ENCODE peak calls at places on chromosomes 16 and 17, in ten cellular contexts. One of them, this sample, is unnamed.

GRCh38 chr17:36148559-36149295 is 27.7 kb downstream of the TBC1D3B start:
- DNase-seq in activated CD4-positive, alpha-beta memory T cell treated with anti-CD3 and anti-CD28 coated beads for 36 hours: peak
- DNase-seq in OCI-LY7: peak
- DNase-seq in esophagus squamous epithelium: no peak
- DNase-seq in right atrium auricular region: peak
- DNase-seq in EH: peak
- DNase-seq in HTR-8/SVneo: peak
- DNase-seq in COR-L47: peak
- DNase-seq in activated T-helper 1 cell treated with anti-CD3 and anti-CD28 coated beads, Interleukin-12 subunit alpha, Interleukin-12 subunit beta, Interleukin-2, Interleukin-4 antibody, amounts not matched to agents 30 ng/mL and 10 ng/mL and 1 ng/mL, durations not matched to agents 14 hours and 24 hours and 36 hours: peak
- DNase-seq in breast epithelium: peak
- DNase-seq in this sample: no peak

GRCh38 chr16:29920690-29921371 is 5.2 kb downstream of the KCTD13 start:
- DNase-seq in activated CD4-positive, alpha-beta memory T cell treated with anti-CD3 and anti-CD28 coated beads for 36 hours: no peak
- DNase-seq in OCI-LY7: no peak
- DNase-seq in esophagus squamous epithelium: no peak
- DNase-seq in right atrium auricular region: no peak
- DNase-seq in EH: no peak
- DNase-seq in HTR-8/SVneo: no peak
- DNase-seq in COR-L47: no peak
- DNase-seq in activated T-helper 1 cell treated with anti-CD3 and anti-CD28 coated beads, Interleukin-12 subunit alpha, Interleukin-12 subunit beta, Interleukin-2, Interleukin-4 antibody, amounts not matched to agents 30 ng/mL and 10 ng/mL and 1 ng/mL, durations not matched to agents 14 hours and 24 hours and 36 hours: no peak
- DNase-seq in breast epithelium: no peak
- DNase-seq in this sample: no peak

GRCh38 chr16:17367034-17367433 is 103.7 kb downstream of the XYLT1 start:
- DNase-seq in activated CD4-positive, alpha-beta memory T cell treated with anti-CD3 and anti-CD28 coated beads for 36 hours: no peak
- DNase-seq in OCI-LY7: peak
- DNase-seq in esophagus squamous epithelium: no peak
- DNase-seq in right atrium auricular region: no peak
- DNase-seq in EH: no peak
- DNase-seq in HTR-8/SVneo: no peak
- DNase-seq in COR-L47: no peak
- DNase-seq in activated T-helper 1 cell treated with anti-CD3 and anti-CD28 coated beads, Interleukin-12 subunit alpha, Interleukin-12 subunit beta, Interleukin-2, Interleukin-4 antibody, amounts not matched to agents 30 ng/mL and 10 ng/mL and 1 ng/mL, durations not matched to agents 14 hours and 24 hours and 36 hours: no peak
- DNase-seq in breast epithelium: no peak
- DNase-seq in this sample: no peak

GRCh38 chr17:73663614-73664013 is 19.4 kb upstream of the SDK2 start:
- DNase-seq in activated CD4-positive, alpha-beta memory T cell treated with anti-CD3 and anti-CD28 coated beads for 36 hours: no peak
- DNase-seq in OCI-LY7: no peak
- DNase-seq in esophagus squamous epithelium: no peak
- DNase-seq in right atrium auricular region: no peak
- DNase-seq in EH: no peak
- DNase-seq in HTR-8/SVneo: no peak
- DNase-seq in COR-L47: peak
- DNase-seq in activated T-helper 1 cell treated with anti-CD3 and anti-CD28 coated beads, Interleukin-12 subunit alpha, Interleukin-12 subunit beta, Interleukin-2, Interleukin-4 antibody, amounts not matched to agents 30 ng/mL and 10 ng/mL and 1 ng/mL, durations not matched to agents 14 hours and 24 hours and 36 hours: no peak
- DNase-seq in breast epithelium: no peak
- DNase-seq in this sample: no peak

GRCh38 chr17:28953444-28954118 is 2.3 kb upstream of the PHF12 start:
- DNase-seq in activated CD4-positive, alpha-beta memory T cell treated with anti-CD3 and anti-CD28 coated beads for 36 hours: peak
- DNase-seq in OCI-LY7: peak
- DNase-seq in esophagus squamous epithelium: no peak
- DNase-seq in right atrium auricular region: no peak
- DNase-seq in EH: peak
- DNase-seq in HTR-8/SVneo: peak
- DNase-seq in COR-L47: peak
- DNase-seq in activated T-helper 1 cell treated with anti-CD3 and anti-CD28 coated beads, Interleukin-12 subunit alpha, Interleukin-12 subunit beta, Interleukin-2, Interleukin-4 antibody, amounts not matched to agents 30 ng/mL and 10 ng/mL and 1 ng/mL, durations not matched to agents 14 hours and 24 hours and 36 hours: peak
- DNase-seq in breast epithelium: no peak
- DNase-seq in this sample: no peak

GRCh38 chr17:45734598-45734997 is 49.5 kb upstream of the CRHR1 start:
- DNase-seq in activated CD4-positive, alpha-beta memory T cell treated with anti-CD3 and anti-CD28 coated beads for 36 hours: no peak
- DNase-seq in OCI-LY7: no peak
- DNase-seq in esophagus squamous epithelium: no peak
- DNase-seq in right atrium auricular region: no peak
- DNase-seq in EH: no peak
- DNase-seq in HTR-8/SVneo: no peak
- DNase-seq in COR-L47: no peak
- DNase-seq in activated T-helper 1 cell treated with anti-CD3 and anti-CD28 coated beads, Interleukin-12 subunit alpha, Interleukin-12 subunit beta, Interleukin-2, Interleukin-4 antibody, amounts not matched to agents 30 ng/mL and 10 ng/mL and 1 ng/mL, durations not matched to agents 14 hours and 24 hours and 36 hours: no peak
- DNase-seq in breast epithelium: no peak
- DNase-seq in this sample: no peak

GRCh38 chr17:69651921-69652320 is 237.4 kb downstream of the MAP2K6 start:
- DNase-seq in activated CD4-positive, alpha-beta memory T cell treated with anti-CD3 and anti-CD28 coated beads for 36 hours: no peak
- DNase-seq in OCI-LY7: no peak
- DNase-seq in esophagus squamous epithelium: no peak
- DNase-seq in right atrium auricular region: no peak
- DNase-seq in EH: no peak
- DNase-seq in HTR-8/SVneo: no peak
- DNase-seq in COR-L47: no peak
- DNase-seq in activated T-helper 1 cell treated with anti-CD3 and anti-CD28 coated beads, Interleukin-12 subunit alpha, Interleukin-12 subunit beta, Interleukin-2, Interleukin-4 antibody, amounts not matched to agents 30 ng/mL and 10 ng/mL and 1 ng/mL, durations not matched to agents 14 hours and 24 hours and 36 hours: no peak
- DNase-seq in breast epithelium: no peak
- DNase-seq in this sample: no peak

GRCh38 chr16:3274490-3274889 is 8.8 kb upstream of the ZNF263 start:
- DNase-seq in activated CD4-positive, alpha-beta memory T cell treated with anti-CD3 and anti-CD28 coated beads for 36 hours: no peak
- DNase-seq in OCI-LY7: peak
- DNase-seq in esophagus squamous epithelium: no peak
- DNase-seq in right atrium auricular region: no peak
- DNase-seq in EH: peak
- DNase-seq in HTR-8/SVneo: no peak
- DNase-seq in COR-L47: peak
- DNase-seq in activated T-helper 1 cell treated with anti-CD3 and anti-CD28 coated beads, Interleukin-12 subunit alpha, Interleukin-12 subunit beta, Interleukin-2, Interleukin-4 antibody, amounts not matched to agents 30 ng/mL and 10 ng/mL and 1 ng/mL, durations not matched to agents 14 hours and 24 hours and 36 hours: no peak
- DNase-seq in breast epithelium: no peak
- DNase-seq in this sample: no peak

GRCh38 chr16:55120408-55120807 is 189.7 kb downstream of the IRX5 start:
- DNase-seq in activated CD4-positive, alpha-beta memory T cell treated with anti-CD3 and anti-CD28 coated beads for 36 hours: no peak
- DNase-seq in OCI-LY7: no peak
- DNase-seq in esophagus squamous epithelium: no peak
- DNase-seq in right atrium auricular region: no peak
- DNase-seq in EH: no peak
- DNase-seq in HTR-8/SVneo: no peak
- DNase-seq in COR-L47: no peak
- DNase-seq in activated T-helper 1 cell treated with anti-CD3 and anti-CD28 coated beads, Interleukin-12 subunit alpha, Interleukin-12 subunit beta, Interleukin-2, Interleukin-4 antibody, amounts not matched to agents 30 ng/mL and 10 ng/mL and 1 ng/mL, durations not matched to agents 14 hours and 24 hours and 36 hours: no peak
- DNase-seq in breast epithelium: no peak
- DNase-seq in this sample: no peak

This sample was measured in LNCaP clone FGC.